ENCODE peak calls at places on chromosomes 4 and X, in five cellular contexts. Z is fibroblast of lung, W is neural crest cell, D is right atrium auricular region, Y is cardiac fibroblast. R is an unnamed sample.

GRCh38 chr4:10396181-10396580 is 61.0 kb downstream of the ZNF518B start:
- DNase-seq in Z (no peak), D (no peak), Y (no peak), W (no peak), R (no peak)

GRCh38 chr4:5292091-5292490 is 240.8 kb downstream of the STK32B start:
- DNase-seq in Z (no peak), Y (no peak), D (no peak), W (no peak), R (no peak)

GRCh38 chrX:19661977-19662376 is 146.7 kb upstream of the MAP3K15 start:
- DNase-seq in Y (no peak), W (no peak), D (no peak), Z (no peak), R (no peak)

GRCh38 chr4:168831919-168832745 is 177.9 kb downstream of the CBR4 start:
- DNase-seq in D (peak), Y (peak), Z (peak), W (peak), R (peak)

GRCh38 chr4:167025651-167026050 is 208.6 kb downstream of the SPOCK3 start:
- DNase-seq in Z (no peak), Y (no peak), W (no peak), D (no peak), R (no peak)

GRCh38 chr4:18608910-18609525 is 587.5 kb upstream of the LCORL start:
- DNase-seq in Z (no peak), W (no peak), Y (no peak), D (no peak), R (no peak)

GRCh38 chr4:60296381-60296780 is 903.7 kb upstream of the ADGRL3 start:
- DNase-seq in D (no peak), Y (no peak), W (no peak), Z (no peak), R (no peak)

GRCh38 chr4:175339100-175339707 is 421.0 kb downstream of the ADAM29 start:
- DNase-seq in W (no peak), Z (peak), Y (no peak), D (no peak), R (peak)

GRCh38 chrX:40646489-40647306 is 663 bp downstream of the CXorf38 start:
- DNase-seq in D (peak), W (no peak), Y (peak), Z (peak), R (peak)

GRCh38 chr4:56857601-56858301 is 36.2 kb upstream of the SPINK2 start:
- DNase-seq in Z (no peak), D (no peak), W (no peak), Y (peak), R (peak)

GRCh38 chr4:65698631-65699030 is 28.3 kb upstream of the EPHA5 start:
- DNase-seq in Z (no peak), W (no peak), D (no peak), Y (no peak), R (no peak)

GRCh38 chr4:9898596-9899345 is 117.3 kb downstream of the DRD5 start:
- DNase-seq in D (peak), Z (no peak), W (peak), Y (peak), R (peak)

GRCh38 chr4:8702516-8703400 is 110.2 kb downstream of the CPZ start:
- DNase-seq in Z (no peak), Y (no peak), D (no peak), W (no peak), R (no peak)

GRCh38 chr4:153987291-153987690 is 198.4 kb upstream of the SFRP2 start:
- DNase-seq in D (no peak), Z (peak), Y (peak), W (no peak), R (peak)
- TF ChIP-seq CTCF in D (no peak), Z (no peak), Y (no peak), W (no peak), R (no peak)

DNA sequence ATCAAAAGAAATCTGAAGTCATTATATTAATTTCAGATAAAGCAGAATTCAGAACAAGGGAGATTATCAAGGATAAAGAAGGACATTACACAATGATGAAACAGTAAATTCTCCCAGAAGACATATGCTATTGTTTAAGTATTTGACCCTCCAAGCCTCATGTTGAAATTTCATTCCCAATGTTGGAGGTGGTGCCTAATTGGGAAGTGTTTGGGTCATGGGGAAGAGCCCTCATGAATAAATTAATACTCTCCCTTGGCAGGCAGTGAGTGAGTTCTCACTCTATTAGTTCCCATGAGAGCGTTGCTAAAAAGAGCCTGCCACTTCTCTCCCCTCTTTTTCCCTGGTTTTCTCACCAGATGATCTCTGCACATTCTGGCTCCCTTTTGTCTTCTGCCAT is 249.9 kb upstream of the GRIA3 start:
- DNase-seq in W (no peak), Z (no peak), D (no peak), Y (no peak), R (no peak)
- TF ChIP-seq CTCF in W (no peak), Z (no peak), D (no peak), Y (no peak), R (no peak)

GRCh38 chrX:102126863-102127262 is 1.4 kb downstream of the TCEAL2 start:
- DNase-seq in Y (no peak), Z (no peak), W (no peak), D (no peak), R (no peak)

GRCh38 chrX:102129473-102129872 is 4.0 kb downstream of the TCEAL2 start:
- DNase-seq in W (no peak), Z (no peak), Y (peak), D (no peak), R (peak)
- TF ChIP-seq CTCF in W (peak), Z (peak), Y (peak), D (peak), R (peak)

GRCh38 chr4:48410812-48411211 is 69.5 kb downstream of the SLAIN2 start:
- DNase-seq in Z (no peak), W (no peak), Y (no peak), D (no peak), R (no peak)
- TF ChIP-seq CTCF in Z (no peak), W (no peak), Y (no peak), D (no peak), R (no peak)

GRCh38 chr4:152098365-152099060 is 337.7 kb upstream of the GATB start:
- DNase-seq in D (no peak), W (no peak), Y (no peak), Z (no peak), R (no peak)

GRCh38 chr4:152100378-152101201 is 339.8 kb upstream of the GATB start:
- DNase-seq in W (no peak), D (no peak), Y (no peak), Z (no peak), R (no peak)

GRCh38 chr4:152099061-152099425 is 338.2 kb upstream of the GATB start:
- DNase-seq in W (no peak), Y (no peak), Z (no peak), D (no peak), R (no peak)

GRCh38 chr4:152101546-152102183 is 340.9 kb upstream of the GATB start:
- DNase-seq in Z (no peak), Y (no peak), W (no peak), D (no peak), R (no peak)

GRCh38 chr4:152099555-152099954 is 338.7 kb upstream of the GATB start:
- DNase-seq in D (no peak), Y (no peak), W (no peak), Z (no peak), R (no peak)
- TF ChIP-seq CTCF in D (no peak), Y (no peak), W (no peak), Z (no peak), R (no peak)

DNA sequence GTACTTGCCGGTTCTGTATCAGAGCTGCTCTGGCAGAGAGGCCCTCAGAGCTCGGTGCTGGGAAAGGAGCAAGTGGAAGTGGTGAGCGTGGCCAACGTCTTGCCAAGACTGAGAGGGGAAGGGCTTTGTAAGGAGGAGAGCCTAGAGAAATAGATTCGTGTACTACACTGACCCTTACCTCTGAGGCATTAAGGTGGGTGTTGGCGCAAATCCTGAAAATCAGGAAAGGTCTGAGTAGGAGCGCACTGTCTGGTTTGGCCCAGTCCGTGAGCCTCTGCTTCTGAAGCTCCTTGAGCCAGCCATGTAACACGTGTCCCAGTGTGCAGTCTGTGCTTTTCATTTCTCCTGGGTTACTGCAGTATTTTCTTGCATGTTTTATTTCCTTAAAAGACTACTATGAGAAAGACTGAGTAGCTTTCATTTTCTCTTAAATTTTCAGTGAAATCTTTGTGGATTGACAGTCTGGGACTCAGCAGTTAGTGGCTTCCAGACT is 140.5 kb downstream of the SOWAHB start:
- DNase-seq in Y (no peak), W (no peak), Z (no peak), D (no peak), R (no peak)
- TF ChIP-seq CTCF in Y (no peak), W (no peak), Z (no peak), D (no peak), R (no peak)

DNA sequence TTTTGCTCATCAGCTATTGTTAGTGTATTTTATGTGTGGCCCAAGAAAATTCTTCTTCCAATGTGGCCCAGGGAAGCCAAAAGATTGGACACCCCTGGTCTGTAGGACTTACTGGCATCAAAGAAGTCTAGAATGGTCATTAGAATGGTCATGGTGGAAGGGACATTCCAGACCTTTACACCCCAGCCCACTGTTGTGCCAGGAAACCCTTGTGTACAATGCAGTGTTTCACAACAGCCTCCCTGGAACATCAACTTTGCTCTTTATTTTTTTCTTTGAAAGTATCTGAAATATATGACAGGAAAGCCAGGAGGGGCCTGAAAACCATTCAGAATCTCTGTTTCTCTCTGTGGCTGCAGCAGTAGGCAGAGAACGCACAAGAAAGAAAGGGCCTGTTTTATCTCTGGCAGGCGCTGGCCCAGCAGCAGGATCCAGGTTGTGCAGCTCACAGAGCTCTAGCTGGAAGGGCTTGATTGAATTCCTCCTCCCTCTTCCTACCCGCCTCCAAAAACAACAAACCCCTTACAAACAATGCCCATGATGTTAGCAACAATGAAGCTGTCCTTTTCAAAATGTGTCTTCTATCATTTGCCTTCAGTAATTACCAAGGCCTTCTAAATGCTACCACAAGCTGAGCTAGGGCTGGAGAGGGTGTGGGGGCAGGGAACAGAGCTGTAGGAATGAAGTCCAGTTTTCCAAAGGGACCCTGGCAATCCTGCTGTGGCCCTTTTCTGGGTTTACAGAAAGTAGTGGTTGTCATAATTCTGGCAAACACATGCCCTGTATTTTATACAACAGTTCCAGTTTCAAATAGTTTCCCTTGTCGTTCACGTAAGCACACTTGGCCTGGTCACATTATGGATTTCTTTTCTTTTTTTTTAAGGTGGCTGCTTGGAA is 32.3 kb upstream of the TFDP3 start:
- DNase-seq in Z (no peak), W (no peak), D (no peak), Y (no peak), R (peak)
- TF ChIP-seq CTCF in Z (no peak), W (no peak), D (no peak), Y (no peak), R (no peak)

GRCh38 chrX:153969125-153969903 is 2.3 kb downstream of the HCFC1 start:
- DNase-seq in W (no peak), Z (no peak), Y (no peak), D (no peak), R (no peak)
- TF ChIP-seq CTCF in W (peak), Z (no peak), Y (no peak), D (no peak), R (no peak)

DNA sequence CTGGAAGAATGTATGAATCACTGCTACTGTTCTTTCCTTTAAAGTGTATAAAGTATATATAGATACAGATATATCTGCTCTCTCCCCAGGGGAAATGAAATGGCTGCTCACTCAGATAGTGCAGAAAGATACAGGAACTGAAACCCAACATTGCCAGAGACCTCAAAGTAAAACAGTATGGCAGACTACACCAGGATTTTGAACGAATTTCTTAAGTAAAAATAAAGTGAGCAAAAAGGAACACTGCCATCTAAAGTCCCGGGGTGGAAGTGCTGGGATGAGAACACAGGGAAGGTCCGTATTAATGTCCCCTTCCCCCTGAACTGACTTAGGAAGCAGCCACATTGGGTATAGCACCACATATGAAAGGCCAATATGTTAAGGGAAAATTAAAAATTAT is 93.4 kb downstream of the TMA16 start:
- DNase-seq in Y (no peak), D (no peak), Z (peak), W (no peak), R (no peak)
- TF ChIP-seq CTCF in Y (no peak), D (no peak), Z (peak), W (peak), R (no peak)